ENCODE peak calls at places on chromosomes 6 and 20, in five cellular contexts. D is colonic mucosa, R is small intestine, O is mammary epithelial cell, S is heart left ventricle. T is an unnamed sample.

GRCh38 chr6:40713002-40713719 is 126.0 kb upstream of the LRFN2 start:
- DNase-seq in D (no peak), R (no peak), O (no peak), S (no peak), T (no peak)

GRCh38 chr20:36591854-36592641 is 13.5 kb upstream of the RAB5IF start:
- DNase-seq in D (no peak), R (peak; percentile 27), O (peak; percentile 9), S (no peak), T (peak; percentile 51)

GRCh38 chr6:19035454-19035853 is 648.3 kb downstream of the RNF144B start:
- DNase-seq in D (no peak), R (no peak), O (no peak), S (no peak), T (no peak)

GRCh38 chr6:6620752-6621151 is 32.2 kb downstream of the LY86 start:
- DNase-seq in D (no peak), R (no peak), O (no peak), S (no peak), T (no peak)

GRCh38 chr20:6140947-6141346 is 18.1 kb upstream of the FERMT1 start:
- DNase-seq in D (no peak), R (no peak), O (no peak), S (no peak), T (no peak)

GRCh38 chr6:170253226-170253909 is 37.5 kb downstream of the DLL1 start:
- DNase-seq in D (no peak), R (no peak), O (no peak), S (no peak), T (no peak)

GRCh38 chr6:19587238-19587942 is 249.8 kb upstream of the ID4 start:
- DNase-seq in D (no peak), R (no peak), O (no peak), S (no peak), T (no peak)

GRCh38 chr6:157604816-157605215 is 218.2 kb upstream of the SNX9 start:
- DNase-seq in D (no peak), R (no peak), O (no peak), S (no peak), T (no peak)

GRCh38 chr6:36984581-36985383 is 1.2 kb downstream of the MTCH1 start:
- DNase-seq in D (peak; percentile 53), R (no peak), O (peak; percentile 30), S (no peak), T (peak; percentile 72)

GRCh38 chr6:6694368-6694780 is 105.9 kb downstream of the LY86 start:
- DNase-seq in D (peak; percentile 79), R (no peak), O (no peak), S (no peak), T (no peak)

GRCh38 chr6:132287101-132287500 is 114.2 kb downstream of the MOXD1 start:
- DNase-seq in D (no peak), R (no peak), O (no peak), S (no peak), T (no peak)

DNA sequence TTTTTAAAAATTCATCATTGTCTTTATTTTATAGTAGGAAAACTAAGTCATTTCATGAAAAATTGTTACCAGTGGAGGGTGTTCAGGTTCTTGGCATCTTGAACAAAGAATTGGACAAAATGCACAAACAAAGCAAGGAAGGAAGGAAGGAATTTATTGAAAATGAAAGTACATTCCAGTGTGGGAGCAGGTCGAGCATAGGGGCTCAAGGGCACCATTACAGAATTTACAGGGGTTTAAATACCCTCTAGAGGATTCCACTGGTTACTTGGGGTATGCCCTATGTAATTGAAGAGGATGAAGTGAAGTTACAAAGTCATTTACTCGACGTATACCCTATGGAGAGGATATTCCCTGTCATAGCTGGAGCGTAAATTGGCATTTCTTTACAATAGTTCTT is 37.4 kb upstream of the HDAC2 start:
- DNase-seq in D (no peak), R (no peak), O (no peak), S (no peak), T (no peak)
- H3K4me1 ChIP-seq in D (no peaks in the 10 kb centered on the region), R (no peaks in the 10 kb centered on the region), O (no peaks in the 10 kb centered on the region), S (no peaks in the 10 kb centered on the region), T (no peaks in the 10 kb centered on the region)

DNA sequence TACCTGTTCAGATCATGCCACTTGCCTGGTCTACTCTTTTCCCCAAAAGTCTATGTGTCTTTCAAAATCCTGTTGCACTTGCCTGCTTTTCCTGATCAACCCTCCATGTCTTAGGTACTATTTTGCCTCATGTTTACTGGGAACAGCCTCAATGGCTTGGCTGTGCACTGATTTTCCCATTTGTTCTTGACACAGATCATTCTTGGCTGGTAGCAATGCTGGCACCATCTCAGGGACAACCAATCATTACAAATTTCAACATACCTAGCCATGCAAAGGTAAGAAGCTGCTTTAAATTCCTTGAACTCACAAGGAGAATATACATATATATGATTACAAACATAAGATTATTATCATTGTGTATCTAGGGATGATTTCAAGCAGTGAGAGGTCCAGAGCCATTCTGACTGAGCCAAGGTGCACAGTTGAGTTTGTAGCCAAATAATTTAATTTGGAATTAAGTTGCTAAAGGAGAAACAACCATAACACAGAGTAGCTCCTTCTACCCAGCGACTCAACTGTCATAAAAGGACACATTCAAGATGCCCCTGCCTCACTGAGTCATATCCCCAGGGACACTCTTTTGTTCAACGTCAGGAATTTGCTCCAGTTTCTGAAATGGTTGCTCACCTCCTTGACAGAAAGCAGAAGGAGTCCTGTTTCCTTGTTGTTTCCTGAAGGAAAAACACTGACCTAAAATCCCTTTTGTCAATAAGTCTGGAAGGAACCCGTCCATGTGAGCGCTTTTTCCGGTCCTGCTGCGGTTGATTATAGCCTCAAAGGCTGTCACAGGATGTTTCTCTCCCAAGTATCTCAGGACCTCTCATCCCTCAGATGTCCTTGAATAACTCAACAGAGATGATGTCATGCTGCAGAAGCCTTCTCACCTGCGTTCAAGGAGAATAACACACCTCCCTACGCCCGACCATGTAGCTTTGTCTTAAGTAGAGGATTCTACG is 113.8 kb upstream of the PLEKHG1 start:
- DNase-seq in D (no peak), R (no peak), O (no peak), S (no peak), T (no peak)
- H3K4me1 ChIP-seq in D (no peaks in the 10 kb centered on the region), R (no peaks in the 10 kb centered on the region), O (peaks cover 9% of the 10 kb centered on the region), S (peaks cover 12% of the 10 kb centered on the region), T (no peaks in the 10 kb centered on the region)

GRCh38 chr6:86193821-86194220 is 551.1 kb upstream of the SYNCRIP start:
- DNase-seq in D (no peak), R (no peak), O (no peak), S (no peak), T (no peak)
- H3K4me1 ChIP-seq in D (no peaks in the 10 kb centered on the region), R (no peaks in the 10 kb centered on the region), O (no peaks in the 10 kb centered on the region), S (no peaks in the 10 kb centered on the region), T (no peaks in the 10 kb centered on the region)

GRCh38 chr20:33838035-33838864 is 27.1 kb downstream of the CHMP4B start:
- DNase-seq in D (no peak), R (peak; percentile 77), O (peak; percentile 52), S (no peak), T (no peak)

GRCh38 chr20:33842346-33842745 is 31.2 kb downstream of the CHMP4B start:
- DNase-seq in D (no peak), R (no peak), O (no peak), S (no peak), T (no peak)

GRCh38 chr20:33841439-33841799 is 30.3 kb downstream of the CHMP4B start:
- DNase-seq in D (no peak), R (no peak), O (no peak), S (no peak), T (no peak)

GRCh38 chr20:33839591-33839990 is 28.4 kb downstream of the CHMP4B start:
- DNase-seq in D (peak; percentile 60), R (peak; percentile 77), O (no peak), S (peak; percentile 70), T (no peak)

GRCh38 chr20:33840759-33841438 is 29.8 kb downstream of the CHMP4B start:
- DNase-seq in D (no peak), R (peak; percentile 76), O (no peak), S (no peak), T (no peak)
- H3K4me1 ChIP-seq in D (peaks cover 56% of the 10 kb centered on the region), R (peaks cover 55% of the 10 kb centered on the region), O (peaks cover 35% of the 10 kb centered on the region), S (peaks cover 92% of the 10 kb centered on the region), T (peaks cover 29% of the 10 kb centered on the region)

DNA sequence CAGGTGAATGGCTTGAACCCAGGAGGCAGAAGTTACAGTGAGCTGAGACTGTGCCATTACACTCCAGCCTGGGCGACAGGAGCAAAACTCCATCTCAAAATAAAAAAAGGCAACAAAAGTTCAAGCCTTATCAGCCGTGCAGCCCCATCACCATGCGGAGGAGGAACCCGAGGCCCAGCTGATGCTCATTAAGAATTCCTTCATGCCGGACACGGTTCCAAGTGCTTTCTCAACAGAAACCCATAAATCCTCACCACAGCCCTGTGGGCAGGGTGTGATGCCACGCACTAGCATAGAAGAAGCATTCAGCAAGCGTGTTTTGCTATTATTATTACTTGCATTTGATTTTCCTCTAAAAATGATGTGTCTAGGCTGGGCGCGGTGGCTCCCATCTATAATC is 56.3 kb downstream of the PREX1 start:
- DNase-seq in D (no peak), R (no peak), O (no peak), S (no peak), T (no peak)
- H3K4me1 ChIP-seq in D (no peaks in the 10 kb centered on the region), R (no peaks in the 10 kb centered on the region), O (no peaks in the 10 kb centered on the region), S (peaks cover 6% of the 10 kb centered on the region), T (peaks cover 2% of the 10 kb centered on the region)

DNA sequence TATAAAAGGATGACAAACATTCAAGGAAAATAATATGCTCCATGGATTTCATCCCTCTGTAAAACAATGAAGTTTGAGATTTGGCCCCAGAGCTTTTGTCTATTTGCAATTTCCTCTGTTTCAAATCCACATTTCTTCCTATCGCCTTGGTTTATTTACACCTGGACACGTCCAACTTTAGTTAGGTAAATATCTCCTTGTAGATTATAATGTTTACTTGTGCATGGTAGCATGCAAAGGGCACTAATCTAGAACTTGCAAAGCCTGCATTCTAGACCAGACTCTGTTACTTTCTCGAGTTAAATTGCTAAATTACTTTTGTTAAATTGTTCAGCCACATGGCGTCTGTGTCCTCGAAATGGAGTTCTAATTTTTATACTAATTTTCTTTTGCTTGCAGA is 871.2 kb upstream of the CITED2 start:
- DNase-seq in D (no peak), R (no peak), O (no peak), S (no peak), T (no peak)
- H3K4me1 ChIP-seq in D (no peaks in the 10 kb centered on the region), R (no peaks in the 10 kb centered on the region), O (no peaks in the 10 kb centered on the region), S (no peaks in the 10 kb centered on the region), T (no peaks in the 10 kb centered on the region)

GRCh38 chr6:159104163-159104885 is 59.5 kb upstream of the TAGAP start:
- DNase-seq in D (peak; percentile 58), R (peak; percentile 61), O (peak; percentile 57), S (peak; percentile 85), T (peak; percentile 59)
- H3K4me1 ChIP-seq in D (peaks cover 3% of the 10 kb centered on the region), R (no peaks in the 10 kb centered on the region), O (peaks cover 13% of the 10 kb centered on the region), S (peaks cover 9% of the 10 kb centered on the region), T (no peaks in the 10 kb centered on the region)

GRCh38 chr20:57680131-57680716 is 29.6 kb downstream of the PMEPA1 start:
- DNase-seq in D (no peak), R (no peak), O (no peak), S (no peak), T (no peak)
- H3K4me1 ChIP-seq in D (peaks cover 20% of the 10 kb centered on the region), R (no peaks in the 10 kb centered on the region), O (peaks cover 4% of the 10 kb centered on the region), S (peaks cover 68% of the 10 kb centered on the region), T (peaks cover 29% of the 10 kb centered on the region)

DNA sequence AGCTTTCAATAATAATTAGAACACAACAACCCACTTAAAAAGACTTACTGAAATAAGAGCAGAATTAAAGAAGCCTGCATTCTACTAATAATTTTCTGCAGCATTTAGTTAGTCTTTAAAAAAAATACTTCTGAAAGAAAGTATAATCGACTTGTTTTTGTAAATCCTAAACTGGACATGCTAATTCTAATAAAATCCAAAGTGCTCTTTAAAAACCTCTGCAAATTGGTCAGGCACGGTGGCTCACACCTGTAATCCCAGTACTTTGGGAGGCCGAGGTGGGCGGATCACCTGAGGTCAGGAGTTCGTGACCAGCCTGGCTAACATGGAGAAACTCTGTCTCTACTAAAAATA is 57.5 kb upstream of the ARMH2 start:
- DNase-seq in D (no peak), R (no peak), O (no peak), S (no peak), T (no peak)
- H3K4me1 ChIP-seq in D (peaks cover 6% of the 10 kb centered on the region), R (no peaks in the 10 kb centered on the region), O (peaks cover 25% of the 10 kb centered on the region), S (peaks cover 18% of the 10 kb centered on the region), T (peaks cover 4% of the 10 kb centered on the region)

T was measured in ovary.